ENCODE peak calls at places on chromosomes 5 and 9, in six cellular contexts. L is stimulated activated CD8-positive, alpha-beta memory T cell treated with anti-CD3 and anti-CD28 coated beads, Interleukin-4, amount 100 ng/mL, for 48 hours; N is NCI-H1694 treated with DMSO at 0.1 percent for 48 hours; B is anterior cingulate cortex; K is stimulated activated CD4-positive, alpha-beta T cell treated with anti-CD3 and anti-CD28 coated beads, Interleukin-1b, Interleukin-23, amount 100 ng/mL, for 48 hours; P is iris pigment epithelial cell. V is an unnamed sample.

GRCh38 chr5:1476967-1477310 is 31.7 kb upstream of the SLC6A3 start:
- DNase-seq in L (no peak), N (no peak), B (no peak), K (no peak), P (no peak), V (no peak)

GRCh38 chr9:571066-571465 is 270.4 kb upstream of the DMRT1 start:
- DNase-seq in L (no peak), N (no peak), B (no peak), K (no peak), P (no peak), V (no peak)

GRCh38 chr9:11973511-11973910 is 719.7 kb upstream of the TYRP1 start:
- DNase-seq in L (no peak), N (no peak), B (no peak), K (no peak), P (no peak), V (no peak)

GRCh38 chr5:112270299-112271293 is 148.5 kb downstream of the EPB41L4A start:
- DNase-seq in L (no peak), N (no peak), B (no peak), K (no peak), P (peak), V (no peak)

GRCh38 chr9:27054841-27055240 is 49.4 kb upstream of the LRRC19 start:
- DNase-seq in L (no peak), N (no peak), B (no peak), K (no peak), P (no peak), V (no peak)

GRCh38 chr9:70883056-70883455 is 238.4 kb downstream of the TRPM3 start:
- DNase-seq in L (no peak), N (no peak), B (no peak), K (no peak), P (peak), V (peak)

GRCh38 chr9:6199596-6199995 is 16.0 kb upstream of the IL33 start:
- DNase-seq in L (no peak), N (no peak), B (no peak), K (no peak), P (no peak), V (no peak)

GRCh38 chr5:139574641-139575312 is 13.6 kb downstream of the UBE2D2 start:
- DNase-seq in L (no peak), N (peak), B (no peak), K (no peak), P (peak), V (peak)

GRCh38 chr5:138449501-138450239 is 10.8 kb downstream of the REEP2 start:
- DNase-seq in L (peak), N (peak), B (peak), K (peak), P (peak), V (peak)

GRCh38 chr5:157603333-157604190 is 28.0 kb upstream of the ADAM19 start:
- DNase-seq in L (peak), N (no peak), B (no peak), K (peak), P (peak), V (peak)